ENCODE peak calls at places on chromosomes 6 and 20, in four cellular contexts. One of them, this sample, is unnamed.

GRCh38 chr6:170087946-170088348 is 202.9 kb downstream of the DLL1 start:
- DNase-seq in RPMI7951: peak; percentile 94
- DNase-seq in frontal cortex: no peak
- DNase-seq in Karpas-422: no peak
- DNase-seq in this sample: peak; percentile 6

GRCh38 chr20:44582321-44583025 is at the start of gene PKIG:
- DNase-seq in Karpas-422: peak; percentile 81
- DNase-seq in RPMI7951: peak; percentile 91
- DNase-seq in frontal cortex: no peak
- DNase-seq in this sample: peak; percentile 47

GRCh38 chr6:82088978-82089855 is 158.3 kb downstream of the IBTK start:
- DNase-seq in frontal cortex: no peak
- DNase-seq in Karpas-422: no peak
- DNase-seq in RPMI7951: no peak
- DNase-seq in this sample: no peak

GRCh38 chr6:57033228-57033627 is 13.3 kb upstream of the KIAA1586 start:
- DNase-seq in Karpas-422: no peak
- DNase-seq in frontal cortex: no peak
- DNase-seq in RPMI7951: no peak
- DNase-seq in this sample: no peak

GRCh38 chr6:47700051-47700450 is 1.7 kb downstream of the ADGRF4 start:
- DNase-seq in RPMI7951: peak; percentile 64
- DNase-seq in Karpas-422: no peak
- DNase-seq in frontal cortex: no peak
- DNase-seq in this sample: no peak

GRCh38 chr6:147099974-147100373 is 104.2 kb upstream of the STXBP5 start:
- DNase-seq in frontal cortex: no peak
- DNase-seq in RPMI7951: peak; percentile 58
- DNase-seq in Karpas-422: no peak
- DNase-seq in this sample: no peak

GRCh38 chr6:8074213-8074612 is 10.0 kb upstream of the BLOC1S5 start:
- DNase-seq in frontal cortex: no peak
- DNase-seq in RPMI7951: no peak
- DNase-seq in Karpas-422: no peak
- DNase-seq in this sample: no peak

GRCh38 chr6:121482004-121482693 is 46.7 kb downstream of the GJA1 start:
- DNase-seq in frontal cortex: no peak
- DNase-seq in RPMI7951: peak; percentile 68
- DNase-seq in Karpas-422: no peak
- DNase-seq in this sample: no peak

GRCh38 chr6:92538926-92539325 is 880.4 kb downstream of the EPHA7 start:
- DNase-seq in frontal cortex: no peak
- DNase-seq in Karpas-422: no peak
- DNase-seq in RPMI7951: no peak
- DNase-seq in this sample: no peak

GRCh38 chr6:38192486-38192885 is 373.0 kb downstream of the ZFAND3 start:
- DNase-seq in frontal cortex: no peak
- DNase-seq in Karpas-422: no peak
- DNase-seq in RPMI7951: no peak
- DNase-seq in this sample: no peak

GRCh38 chr20:53652090-53652858 is 58.6 kb upstream of the ZNF217 start:
- DNase-seq in RPMI7951: peak; percentile 41
- DNase-seq in Karpas-422: no peak
- DNase-seq in frontal cortex: no peak
- DNase-seq in this sample: peak; percentile 87

GRCh38 chr20:16096756-16097326 is 476.4 kb downstream of the KIF16B start:
- DNase-seq in RPMI7951: no peak
- DNase-seq in Karpas-422: no peak
- DNase-seq in frontal cortex: no peak
- DNase-seq in this sample: no peak

GRCh38 chr6:41698350-41698781 is 37.0 kb downstream of the TFEB start:
- DNase-seq in frontal cortex: no peak
- DNase-seq in RPMI7951: peak; percentile 97
- DNase-seq in Karpas-422: no peak
- DNase-seq in this sample: no peak

GRCh38 chr20:19099586-19100555 is 112.6 kb upstream of the SLC24A3 start:
- DNase-seq in RPMI7951: no peak
- DNase-seq in frontal cortex: no peak
- DNase-seq in Karpas-422: no peak
- DNase-seq in this sample: no peak

GRCh38 chr6:112910256-112910655 is 563.1 kb downstream of the RFPL4B start:
- DNase-seq in Karpas-422: no peak
- DNase-seq in RPMI7951: peak; percentile 66
- DNase-seq in frontal cortex: no peak
- DNase-seq in this sample: no peak

GRCh38 chr20:23116301-23117089 is 30.4 kb upstream of the CD93 start:
- DNase-seq in Karpas-422: no peak
- DNase-seq in frontal cortex: no peak
- DNase-seq in RPMI7951: peak; percentile 87
- DNase-seq in this sample: peak; percentile 25

GRCh38 chr6:100346203-100346602 is 118.5 kb downstream of the SIM1 start:
- DNase-seq in RPMI7951: no peak
- DNase-seq in Karpas-422: no peak
- DNase-seq in frontal cortex: no peak
- DNase-seq in this sample: no peak

GRCh38 chr6:1906625-1907024 is 296.9 kb downstream of the FOXC1 start:
- DNase-seq in Karpas-422: no peak
- DNase-seq in frontal cortex: no peak
- DNase-seq in RPMI7951: no peak
- DNase-seq in this sample: no peak

GRCh38 chr20:21027569-21027968 is 78.6 kb downstream of the LINC00237 start:
- DNase-seq in frontal cortex: no peak
- DNase-seq in RPMI7951: peak; percentile 24
- DNase-seq in Karpas-422: peak; percentile 46
- DNase-seq in this sample: peak; percentile 18

GRCh38 chr6:118029967-118030366 is 122.9 kb downstream of the SLC35F1 start:
- DNase-seq in frontal cortex: no peak
- DNase-seq in Karpas-422: no peak
- DNase-seq in RPMI7951: no peak
- DNase-seq in this sample: no peak

GRCh38 chr20:37480915-37481314 is 40.1 kb upstream of the NNAT start:
- DNase-seq in frontal cortex: peak; percentile 18
- DNase-seq in Karpas-422: no peak
- DNase-seq in RPMI7951: no peak
- DNase-seq in this sample: no peak

GRCh38 chr6:106056060-106056737 is 29.9 kb upstream of the PRDM1 start:
- DNase-seq in Karpas-422: no peak
- DNase-seq in frontal cortex: no peak
- DNase-seq in RPMI7951: no peak
- DNase-seq in this sample: no peak

GRCh38 chr6:5462856-5463255 is 201.5 kb downstream of the FARS2 start:
- DNase-seq in RPMI7951: no peak
- DNase-seq in Karpas-422: no peak
- DNase-seq in frontal cortex: no peak
- DNase-seq in this sample: no peak

GRCh38 chr6:93293399-93294271 is 125.7 kb downstream of the EPHA7 start:
- DNase-seq in frontal cortex: no peak
- DNase-seq in RPMI7951: no peak
- DNase-seq in Karpas-422: no peak
- DNase-seq in this sample: no peak

GRCh38 chr6:53918854-53919253 is 124.0 kb downstream of the LRRC1 start:
- DNase-seq in frontal cortex: no peak
- DNase-seq in RPMI7951: no peak
- DNase-seq in Karpas-422: no peak
- DNase-seq in this sample: no peak

This sample was measured in NAMALWA.